ENCODE peak calls at places on chromosomes 16 and 17, in five cellular contexts. One of them, this sample, is unnamed.

GRCh38 chr16:57184890-57185445 is 871 bp downstream of the PSME3IP1 start:
- DNase-seq in NCI-H1417: no peak
- DNase-seq in mucosa of descending colon: no peak
- DNase-seq in neural crest cell: no peak
- DNase-seq in cardiac fibroblast: no peak
- DNase-seq in this sample: no peak

GRCh38 chr16:10787304-10787703 is 31.3 kb downstream of the TVP23A start:
- DNase-seq in NCI-H1417: no peak
- DNase-seq in cardiac fibroblast: no peak
- DNase-seq in neural crest cell: no peak
- DNase-seq in mucosa of descending colon: no peak
- DNase-seq in this sample: no peak

GRCh38 chr16:75462804-75463203 is 1.7 kb downstream of the TMEM170A start:
- DNase-seq in mucosa of descending colon: no peak
- DNase-seq in cardiac fibroblast: no peak
- DNase-seq in NCI-H1417: no peak
- DNase-seq in neural crest cell: no peak
- DNase-seq in this sample: no peak

GRCh38 chr16:53822936-53823529 is 119.1 kb downstream of the FTO start:
- DNase-seq in mucosa of descending colon: no peak
- DNase-seq in neural crest cell: no peak
- DNase-seq in NCI-H1417: no peak
- DNase-seq in cardiac fibroblast: peak; percentile 76
- DNase-seq in this sample: no peak

GRCh38 chr16:64455275-64455674 is 666.6 kb downstream of the CDH11 start:
- DNase-seq in mucosa of descending colon: no peak
- DNase-seq in NCI-H1417: no peak
- DNase-seq in neural crest cell: no peak
- DNase-seq in cardiac fibroblast: peak; percentile 69
- DNase-seq in this sample: no peak

GRCh38 chr17:48589060-48589830 is 796 bp downstream of the HOXB3 start:
- DNase-seq in NCI-H1417: no peak
- DNase-seq in mucosa of descending colon: no peak
- DNase-seq in cardiac fibroblast: no peak
- DNase-seq in neural crest cell: no peak
- DNase-seq in this sample: no peak

GRCh38 chr17:81332118-81332834 is 37.2 kb upstream of the SLC38A10 start:
- DNase-seq in mucosa of descending colon: peak; percentile 33
- DNase-seq in cardiac fibroblast: no peak
- DNase-seq in neural crest cell: no peak
- DNase-seq in NCI-H1417: no peak
- DNase-seq in this sample: no peak

GRCh38 chr17:74288785-74289184 is 14.8 kb downstream of the DNAI2 start:
- DNase-seq in NCI-H1417: no peak
- DNase-seq in mucosa of descending colon: no peak
- DNase-seq in cardiac fibroblast: no peak
- DNase-seq in neural crest cell: no peak
- DNase-seq in this sample: no peak

GRCh38 chr17:61510237-61510636 is 58.0 kb downstream of the TBX4 start:
- DNase-seq in neural crest cell: no peak
- DNase-seq in cardiac fibroblast: no peak
- DNase-seq in NCI-H1417: no peak
- DNase-seq in mucosa of descending colon: no peak
- DNase-seq in this sample: no peak

GRCh38 chr16:4376126-4376819 is 4.6 kb downstream of the VASN start:
- DNase-seq in neural crest cell: no peak
- DNase-seq in mucosa of descending colon: peak; percentile 81
- DNase-seq in NCI-H1417: no peak
- DNase-seq in cardiac fibroblast: peak; percentile 89
- DNase-seq in this sample: no peak

GRCh38 chr16:72202014-72202413 is 30.1 kb upstream of the PMFBP1 start:
- DNase-seq in cardiac fibroblast: peak; percentile 33
- DNase-seq in NCI-H1417: no peak
- DNase-seq in neural crest cell: no peak
- DNase-seq in mucosa of descending colon: no peak
- DNase-seq in this sample: no peak

GRCh38 chr16:10114411-10114810 is 67.8 kb downstream of the GRIN2A start:
- DNase-seq in neural crest cell: no peak
- DNase-seq in mucosa of descending colon: no peak
- DNase-seq in cardiac fibroblast: peak; percentile 36
- DNase-seq in NCI-H1417: no peak
- DNase-seq in this sample: no peak

GRCh38 chr17:57603978-57604377 is 141.1 kb downstream of the CCDC182 start:
- DNase-seq in neural crest cell: no peak
- DNase-seq in mucosa of descending colon: no peak
- DNase-seq in cardiac fibroblast: no peak
- DNase-seq in NCI-H1417: peak; percentile 26
- DNase-seq in this sample: no peak

GRCh38 chr16:23557779-23558330 is 328 bp downstream of the UBFD1 start:
- DNase-seq in NCI-H1417: no peak
- DNase-seq in neural crest cell: no peak
- DNase-seq in cardiac fibroblast: peak; percentile 38
- DNase-seq in mucosa of descending colon: no peak
- DNase-seq in this sample: peak; percentile 33

GRCh38 chr16:49594706-49595534 is 221.3 kb downstream of the C16orf78 start:
- DNase-seq in cardiac fibroblast: no peak
- DNase-seq in NCI-H1417: no peak
- DNase-seq in mucosa of descending colon: no peak
- DNase-seq in neural crest cell: no peak
- DNase-seq in this sample: no peak

GRCh38 chr17:45046536-45047125 is 4.8 kb downstream of the DCAKD start:
- DNase-seq in mucosa of descending colon: no peak
- DNase-seq in neural crest cell: no peak
- DNase-seq in cardiac fibroblast: peak; percentile 67
- DNase-seq in NCI-H1417: no peak
- DNase-seq in this sample: no peak

GRCh38 chr17:34254146-34254545 is 939 bp upstream of the CCL2 start:
- DNase-seq in mucosa of descending colon: no peak
- DNase-seq in cardiac fibroblast: peak; percentile 80
- DNase-seq in neural crest cell: no peak
- DNase-seq in NCI-H1417: no peak
- DNase-seq in this sample: no peak

GRCh38 chr16:27600386-27600785 is 50.4 kb downstream of the KATNIP start:
- DNase-seq in mucosa of descending colon: no peak
- DNase-seq in NCI-H1417: no peak
- DNase-seq in neural crest cell: no peak
- DNase-seq in cardiac fibroblast: no peak
- DNase-seq in this sample: no peak

GRCh38 chr16:81730090-81731051 is 48.7 kb upstream of the PLCG2 start:
- DNase-seq in mucosa of descending colon: peak; percentile 91
- DNase-seq in NCI-H1417: peak; percentile 90
- DNase-seq in neural crest cell: peak; percentile 85
- DNase-seq in cardiac fibroblast: peak; percentile 80
- DNase-seq in this sample: peak; percentile 84

GRCh38 chr17:153851-154250 is 16.5 kb downstream of the SCGB1C2 start:
- DNase-seq in NCI-H1417: no peak
- DNase-seq in cardiac fibroblast: no peak
- DNase-seq in mucosa of descending colon: no peak
- DNase-seq in neural crest cell: no peak
- DNase-seq in this sample: no peak

GRCh38 chr17:76944477-76944876 is 76.3 kb downstream of the MGAT5B start:
- DNase-seq in mucosa of descending colon: no peak
- DNase-seq in NCI-H1417: no peak
- DNase-seq in cardiac fibroblast: no peak
- DNase-seq in neural crest cell: no peak
- DNase-seq in this sample: no peak

GRCh38 chr17:50737118-50737698 is 17.8 kb downstream of the LUC7L3 start:
- DNase-seq in neural crest cell: no peak
- DNase-seq in NCI-H1417: no peak
- DNase-seq in mucosa of descending colon: no peak
- DNase-seq in cardiac fibroblast: no peak
- DNase-seq in this sample: no peak

GRCh38 chr17:6510321-6511023 is 45.9 kb downstream of the PITPNM3 start:
- DNase-seq in cardiac fibroblast: no peak
- DNase-seq in neural crest cell: no peak
- DNase-seq in NCI-H1417: no peak
- DNase-seq in mucosa of descending colon: no peak
- DNase-seq in this sample: no peak

GRCh38 chr16:11386791-11387546 is 41.7 kb downstream of the RMI2 start:
- DNase-seq in neural crest cell: peak; percentile 59
- DNase-seq in cardiac fibroblast: peak; percentile 29
- DNase-seq in mucosa of descending colon: no peak
- DNase-seq in NCI-H1417: no peak
- DNase-seq in this sample: peak; percentile 79

GRCh38 chr17:17445925-17446665 is 30.7 kb upstream of the MED9 start:
- DNase-seq in mucosa of descending colon: no peak
- DNase-seq in neural crest cell: no peak
- DNase-seq in cardiac fibroblast: peak; percentile 97
- DNase-seq in NCI-H1417: peak; percentile 1
- DNase-seq in this sample: no peak

GRCh38 chr17:38667099-38667786 is 7.5 kb downstream of the EPOP start:
- DNase-seq in cardiac fibroblast: peak; percentile 79
- DNase-seq in NCI-H1417: peak; percentile 50
- DNase-seq in mucosa of descending colon: no peak
- DNase-seq in neural crest cell: peak; percentile 69
- DNase-seq in this sample: peak; percentile 75

GRCh38 chr17:13587487-13588338 is 14.0 kb downstream of the HS3ST3A1 start:
- DNase-seq in neural crest cell: no peak
- DNase-seq in cardiac fibroblast: no peak
- DNase-seq in mucosa of descending colon: no peak
- DNase-seq in NCI-H1417: no peak
- DNase-seq in this sample: no peak

GRCh38 chr16:86044881-86045600 is 146.1 kb downstream of the IRF8 start:
- DNase-seq in cardiac fibroblast: no peak
- DNase-seq in NCI-H1417: no peak
- DNase-seq in neural crest cell: no peak
- DNase-seq in mucosa of descending colon: peak; percentile 76
- DNase-seq in this sample: no peak

GRCh38 chr16:88302666-88303065 is 80.1 kb upstream of the ZNF469 start:
- DNase-seq in neural crest cell: no peak
- DNase-seq in cardiac fibroblast: no peak
- DNase-seq in NCI-H1417: no peak
- DNase-seq in mucosa of descending colon: no peak
- DNase-seq in this sample: no peak

GRCh38 chr16:83968483-83968865 is 430 bp downstream of the NECAB2 start:
- DNase-seq in mucosa of descending colon: no peak
- DNase-seq in NCI-H1417: no peak
- DNase-seq in neural crest cell: no peak
- DNase-seq in cardiac fibroblast: no peak
- DNase-seq in this sample: peak; percentile 56

GRCh38 chr17:30554839-30555751 is 77.9 kb downstream of the GOSR1 start:
- DNase-seq in neural crest cell: no peak
- DNase-seq in mucosa of descending colon: no peak
- DNase-seq in cardiac fibroblast: peak; percentile 46
- DNase-seq in NCI-H1417: no peak
- DNase-seq in this sample: peak; percentile 9

GRCh38 chr16:53946745-53947386 is 242.9 kb downstream of the FTO start:
- DNase-seq in neural crest cell: no peak
- DNase-seq in mucosa of descending colon: no peak
- DNase-seq in NCI-H1417: peak; percentile 59
- DNase-seq in cardiac fibroblast: no peak
- DNase-seq in this sample: no peak

GRCh38 chr16:4811773-4812172 is 9.3 kb upstream of the ROGDI start:
- DNase-seq in cardiac fibroblast: no peak
- DNase-seq in neural crest cell: no peak
- DNase-seq in NCI-H1417: no peak
- DNase-seq in mucosa of descending colon: no peak
- DNase-seq in this sample: no peak

GRCh38 chr16:87968541-87968940 is 17.3 kb downstream of the BANP start:
- DNase-seq in mucosa of descending colon: no peak
- DNase-seq in NCI-H1417: no peak
- DNase-seq in cardiac fibroblast: no peak
- DNase-seq in neural crest cell: no peak
- DNase-seq in this sample: no peak

GRCh38 chr16:27690604-27691003 is 140.7 kb downstream of the KATNIP start:
- DNase-seq in neural crest cell: peak; percentile 35
- DNase-seq in cardiac fibroblast: peak; percentile 42
- DNase-seq in mucosa of descending colon: no peak
- DNase-seq in NCI-H1417: no peak
- DNase-seq in this sample: peak; percentile 42

GRCh38 chr17:21376835-21377690 is 906 bp downstream of the KCNJ12 start:
- DNase-seq in mucosa of descending colon: no peak
- DNase-seq in NCI-H1417: peak; percentile 39
- DNase-seq in cardiac fibroblast: peak; percentile 43
- DNase-seq in neural crest cell: no peak
- DNase-seq in this sample: peak; percentile 56